ENCODE peak calls at places on chromosomes 2 and 18, in eight cellular contexts. U is upper lobe of right lung; Z is right atrium auricular region; V is fibroblast of lung; X is CD8-positive, alpha-beta memory T cell; S is kidney; F is tibial artery; W is A549. P is an unnamed sample.

GRCh38 chr18:76654536-76654935 is 159.5 kb upstream of the ZNF516 start:
- DNase-seq in U (no peak), Z (no peak), V (no peak), X (no peak), S (no peak), F (no peak), W (no peak), P (no peak)

GRCh38 chr2:46778516-46778915 is 137.1 kb downstream of the MCFD2 start:
- DNase-seq in U (no peak), Z (no peak), V (no peak), X (no peak), S (no peak), F (no peak), W (no peak), P (no peak)

GRCh38 chr2:45669109-45669508 is 17.6 kb downstream of the PRKCE start:
- DNase-seq in U (no peak), Z (no peak), V (peak), X (no peak), S (no peak), F (no peak), W (no peak), P (no peak)

GRCh38 chr2:160220545-160221009 is 20.5 kb upstream of the ITGB6 start:
- DNase-seq in U (no peak), Z (no peak), V (no peak), X (no peak), S (no peak), F (no peak), W (no peak), P (no peak)

GRCh38 chr18:44950685-44951195 is 270.1 kb downstream of the SETBP1 start:
- DNase-seq in U (no peak), Z (no peak), V (no peak), X (no peak), S (no peak), F (no peak), W (no peak), P (no peak)

GRCh38 chr2:8566155-8566670 is 115.6 kb upstream of the ID2 start:
- DNase-seq in U (no peak), Z (no peak), V (no peak), X (peak), S (no peak), F (peak), W (no peak), P (no peak)

GRCh38 chr18:4004176-4004829 is 450.8 kb downstream of the DLGAP1 start:
- DNase-seq in U (no peak), Z (no peak), V (peak), X (no peak), S (no peak), F (no peak), W (no peak), P (no peak)

GRCh38 chr2:160876765-160877164 is 283.5 kb upstream of the TANK start:
- DNase-seq in U (no peak), Z (no peak), V (peak), X (no peak), S (no peak), F (no peak), W (no peak), P (no peak)

GRCh38 chr2:66733361-66733760 is 298.4 kb downstream of the MEIS1 start:
- DNase-seq in U (no peak), Z (no peak), V (no peak), X (no peak), S (no peak), F (no peak), W (no peak), P (no peak)

GRCh38 chr2:237593036-237593435 is 2.5 kb upstream of the RAB17 start:
- DNase-seq in U (no peak), Z (no peak), V (no peak), X (no peak), S (no peak), F (no peak), W (no peak), P (no peak)

GRCh38 chr2:158034198-158034831 is 67.4 kb upstream of the UPP2 start:
- DNase-seq in U (no peak), Z (no peak), V (peak), X (no peak), S (no peak), F (no peak), W (peak), P (peak)

GRCh38 chr2:70964596-70965386 is 13.6 kb upstream of the ANKRD53 start:
- DNase-seq in U (peak), Z (peak), V (peak), X (peak), S (no peak), F (peak), W (peak), P (peak)

GRCh38 chr2:64442277-64442676 is 11.7 kb upstream of the LGALSL start:
- DNase-seq in U (no peak), Z (no peak), V (no peak), X (no peak), S (no peak), F (no peak), W (no peak), P (no peak)

GRCh38 chr2:203461736-203462135 is 73.4 kb downstream of the RAPH1 start:
- DNase-seq in U (no peak), Z (no peak), V (no peak), X (no peak), S (no peak), F (no peak), W (no peak), P (no peak)

GRCh38 chr18:78519394-78520062 is 460.1 kb upstream of the SALL3 start:
- DNase-seq in U (no peak), Z (no peak), V (no peak), X (no peak), S (no peak), F (no peak), W (no peak), P (no peak)

GRCh38 chr18:69795785-69796184 is 151.9 kb downstream of the CD226 start:
- DNase-seq in U (no peak), Z (no peak), V (peak), X (no peak), S (no peak), F (no peak), W (no peak), P (no peak)

GRCh38 chr2:138219961-138220360 is 255.7 kb downstream of the HNMT start:
- DNase-seq in U (no peak), Z (no peak), V (no peak), X (no peak), S (no peak), F (no peak), W (no peak), P (no peak)

GRCh38 chr2:234463626-234464290 is 33.1 kb downstream of the ARL4C start:
- DNase-seq in U (no peak), Z (no peak), V (peak), X (peak), S (no peak), F (no peak), W (peak), P (no peak)

DNA sequence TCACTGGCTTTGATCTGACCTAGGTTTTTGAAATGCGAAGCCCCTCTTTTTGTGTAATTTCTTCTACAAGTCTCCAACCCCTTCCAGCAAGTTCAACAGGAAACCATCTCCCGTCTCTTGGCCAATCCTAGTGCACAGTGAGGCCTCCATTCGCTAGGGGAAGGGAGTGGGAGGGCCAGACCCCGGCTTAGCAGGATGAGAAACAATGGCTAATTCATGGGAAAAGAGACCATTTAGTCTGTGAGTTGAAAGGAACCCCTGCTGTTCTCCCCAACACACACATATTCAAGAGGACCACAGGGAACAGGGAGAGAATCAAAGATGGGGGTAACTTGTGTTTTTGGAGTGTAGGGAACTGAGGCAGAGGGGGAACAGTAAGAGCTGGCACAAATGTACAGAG is 83.0 kb downstream of the RTN4 start:
- DNase-seq in U (no peak), Z (no peak), V (no peak), X (no peak), S (no peak), F (no peak), W (no peak), P (no peak)
- H3K27ac ChIP-seq in U (no peak), Z (no peak), V (no peak), X (no peak), S (no peak), F (no peak), W (no peak), P (no peak)

DNA sequence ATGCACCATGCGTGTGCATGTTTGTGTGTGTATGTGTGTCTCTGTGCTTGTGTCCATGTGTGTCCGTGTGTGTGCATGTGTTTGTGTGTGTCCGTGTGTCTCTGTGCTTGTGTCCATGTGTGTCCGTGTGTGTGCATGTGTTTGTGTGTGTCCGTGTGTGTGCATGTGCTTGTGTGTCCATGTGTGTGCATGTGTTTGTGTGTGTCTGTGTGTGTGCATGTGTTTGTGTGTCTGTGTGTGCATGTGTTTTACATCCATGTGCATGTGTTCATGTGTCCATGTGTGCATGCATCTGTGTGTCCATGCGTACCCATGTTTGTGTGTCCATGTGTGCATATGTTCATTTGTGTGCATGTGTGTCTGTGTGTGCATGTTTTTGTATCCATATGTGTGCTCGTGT is 100.5 kb downstream of the LBH start:
- DNase-seq in U (no peak), Z (no peak), V (no peak), X (no peak), S (no peak), F (no peak), W (no peak), P (no peak)
- H3K4me3 ChIP-seq in U (no peak), Z (no peak), V (no peak), X (no peak), S (no peak), F (no peak), W (no peak), P (no peak)

GRCh38 chr2:217846321-217846743 is 156.5 kb downstream of the TNS1 start:
- DNase-seq in U (no peak), Z (no peak), V (no peak), X (no peak), S (peak), F (peak), W (no peak), P (peak)
- H3K27ac ChIP-seq in U (peak), Z (peak), V (no peak), X (no peak), S (no peak), F (peak), W (no peak), P (peak)

GRCh38 chr2:171723724-171724683 is 36.7 kb downstream of the DYNC1I2 start:
- DNase-seq in U (no peak), Z (no peak), V (peak), X (no peak), S (no peak), F (no peak), W (peak), P (no peak)

GRCh38 chr2:171729952-171730317 is 42.7 kb downstream of the DYNC1I2 start:
- DNase-seq in U (no peak), Z (no peak), V (no peak), X (no peak), S (no peak), F (no peak), W (no peak), P (no peak)

GRCh38 chr2:171726841-171727460 is 39.7 kb downstream of the DYNC1I2 start:
- DNase-seq in U (no peak), Z (no peak), V (peak), X (no peak), S (no peak), F (no peak), W (no peak), P (no peak)

DNA sequence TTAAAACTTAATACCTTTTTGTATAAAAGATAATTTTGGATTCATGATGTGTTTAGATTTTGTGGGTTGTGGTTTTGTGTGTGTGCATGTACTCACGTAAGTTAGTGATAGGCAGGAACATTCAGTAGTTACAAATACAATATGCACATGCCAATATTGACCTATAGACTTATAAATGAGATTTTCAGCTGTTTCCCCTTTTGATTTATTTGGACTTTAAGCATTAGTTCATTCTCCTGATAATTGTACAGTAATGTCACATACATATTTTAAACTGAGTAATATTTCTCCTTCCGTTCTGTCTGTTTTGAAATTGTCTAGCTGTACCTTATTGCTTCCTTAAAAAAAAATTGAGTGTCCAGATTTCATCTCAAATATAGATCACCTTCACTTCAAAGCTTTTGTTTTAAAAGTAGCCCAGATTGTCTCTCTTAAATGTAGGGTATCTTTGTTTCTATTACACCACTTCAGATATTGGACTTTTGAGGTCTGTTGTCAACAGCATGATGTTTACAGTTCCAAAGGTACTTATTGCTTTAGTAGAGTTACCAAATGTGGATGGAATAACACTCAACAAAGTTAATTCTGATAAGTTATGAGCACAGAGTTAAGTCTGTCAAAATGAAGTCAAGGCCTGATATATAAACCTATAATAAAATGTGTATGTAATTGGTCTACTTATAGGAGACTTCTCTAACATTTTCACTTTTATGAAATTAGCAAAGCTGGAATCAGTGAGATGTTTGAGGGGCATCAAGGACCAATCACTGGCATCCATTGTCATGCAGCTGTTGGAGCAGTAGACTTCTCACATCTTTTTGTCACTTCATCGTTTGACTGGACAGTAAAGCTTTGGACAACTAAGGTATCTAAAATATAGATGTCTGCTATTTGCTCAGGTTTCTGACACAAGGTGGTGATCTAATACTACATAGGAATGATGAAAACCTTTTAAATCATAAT is 42.0 kb downstream of the DYNC1I2 start:
- DNase-seq in U (no peak), Z (no peak), V (no peak), X (no peak), S (no peak), F (no peak), W (no peak), P (no peak)
- H3K4me3 ChIP-seq in U (no peak), Z (no peak), V (no peak), X (no peak), S (no peak), F (no peak), W (no peak), P (no peak)

GRCh38 chr2:142935563-142936089 is 58.2 kb downstream of the KYNU start:
- DNase-seq in U (no peak), Z (no peak), V (no peak), X (no peak), S (no peak), F (no peak), W (no peak), P (no peak)

GRCh38 chr2:142937347-142937746 is 59.9 kb downstream of the KYNU start:
- DNase-seq in U (no peak), Z (no peak), V (no peak), X (no peak), S (no peak), F (no peak), W (no peak), P (no peak)

GRCh38 chr2:142933916-142934315 is 56.5 kb downstream of the KYNU start:
- DNase-seq in U (no peak), Z (no peak), V (no peak), X (no peak), S (no peak), F (no peak), W (no peak), P (no peak)

GRCh38 chr2:142938240-142938639 is 60.8 kb downstream of the KYNU start:
- DNase-seq in U (no peak), Z (no peak), V (no peak), X (no peak), S (no peak), F (no peak), W (no peak), P (no peak)

DNA sequence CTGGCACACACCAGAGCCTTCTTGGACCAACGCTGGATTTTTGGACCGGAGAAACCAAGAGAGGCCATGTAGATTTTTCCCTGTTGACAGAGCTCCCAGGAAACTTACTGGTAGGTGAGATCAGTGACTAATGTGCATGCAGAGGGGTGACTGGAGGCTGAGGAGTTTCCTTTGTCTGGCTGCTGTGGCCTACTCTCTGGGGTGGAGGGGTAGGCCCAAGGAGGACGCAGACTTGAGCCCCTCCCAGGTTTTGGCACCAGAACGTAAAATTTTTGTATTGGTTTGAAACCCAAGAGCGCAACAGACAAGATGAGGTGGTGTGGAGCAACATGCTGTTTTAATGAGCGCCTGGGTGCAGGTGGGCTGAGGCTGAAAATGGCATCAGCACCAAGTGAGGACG is 59.2 kb downstream of the KYNU start:
- DNase-seq in U (no peak), Z (no peak), V (no peak), X (no peak), S (no peak), F (no peak), W (no peak), P (no peak)
- H3K27ac ChIP-seq in U (no peak), Z (no peak), V (no peak), X (no peak), S (no peak), F (no peak), W (no peak), P (no peak)

GRCh38 chr2:84832772-84833461 is 48.0 kb downstream of the TRABD2A start:
- DNase-seq in U (no peak), Z (no peak), V (no peak), X (no peak), S (no peak), F (peak), W (no peak), P (peak)
- H3K4me3 ChIP-seq in U (no peak), Z (no peak), V (no peak), X (peak), S (no peak), F (no peak), W (no peak), P (no peak)

DNA sequence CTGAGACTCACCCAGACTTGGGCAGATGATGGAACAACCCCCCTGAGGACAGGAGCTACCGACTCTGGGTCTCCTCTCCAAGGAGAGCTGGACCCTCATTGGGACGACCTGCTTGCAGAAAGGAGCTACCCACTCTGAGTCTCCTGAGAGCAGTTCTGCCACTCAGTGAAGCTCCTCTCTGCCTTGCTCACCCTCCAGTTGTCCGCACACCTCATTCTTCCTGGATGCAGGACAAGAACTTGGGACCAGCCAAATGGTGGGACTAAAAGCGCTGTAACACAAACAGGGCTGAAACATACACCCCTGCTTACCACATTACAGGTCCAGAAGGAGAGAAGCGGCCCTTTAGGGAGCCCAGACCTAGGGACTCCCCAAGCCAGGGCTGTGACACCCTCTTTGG is 124.9 kb upstream of the CCDC150 start:
- DNase-seq in U (no peak), Z (no peak), V (no peak), X (no peak), S (no peak), F (no peak), W (no peak), P (no peak)
- H3K27ac ChIP-seq in U (no peak), Z (peak), V (no peak), X (no peak), S (no peak), F (no peak), W (no peak), P (peak)